ENCODE peak calls at places on chromosomes 12 and 14, in seven cellular contexts. D is K562, C is Panc1, O is HepG2, F is HCT116, Y is GM12878, N is SK-N-SH. U is an unnamed sample.

GRCh38 chr12:123573870-123574269 is 10.5 kb upstream of the TMED2 start:
- DNase-seq in D (no peak), C (no peak), O (no peak), F (no peak), Y (no peak), N (no peak), U (no peak)

GRCh38 chr14:90883782-90884181 is 67.6 kb upstream of the TTC7B start:
- DNase-seq in D (no peak), C (no peak), O (no peak), F (no peak), Y (no peak), N (no peak), U (no peak)

GRCh38 chr12:26798669-26799068 is 34.3 kb downstream of the ITPR2 start:
- DNase-seq in D (no peak), C (no peak), O (no peak), F (no peak), Y (no peak), N (no peak), U (no peak)

GRCh38 chr14:62736426-62737043 is 308.7 kb downstream of the KCNH5 start:
- DNase-seq in D (no peak), C (no peak), O (no peak), F (no peak), Y (no peak), N (no peak), U (no peak)

GRCh38 chr12:128820723-128821432 is 2.9 kb downstream of the SLC15A4 start:
- DNase-seq in D (no peak), C (no peak), O (no peak), F (no peak), Y (no peak), N (no peak), U (no peak)

GRCh38 chr12:90086281-90086680 is 377.6 kb upstream of the ATP2B1 start:
- DNase-seq in D (no peak), C (no peak), O (no peak), F (no peak), Y (no peak), N (no peak), U (no peak)

GRCh38 chr14:52883658-52884057 is 67.2 kb downstream of the FERMT2 start:
- DNase-seq in D (no peak), C (no peak), O (no peak), F (no peak), Y (no peak), N (no peak), U (no peak)

GRCh38 chr14:105060751-105061427 is 4.3 kb downstream of the GPR132 start:
- DNase-seq in D (no peak), C (no peak), O (no peak), F (no peak), Y (no peak), N (peak; percentile 67), U (no peak)

GRCh38 chr12:105467710-105468366 is 137.3 kb downstream of the C12orf75 start:
- DNase-seq in D (no peak), C (no peak), O (no peak), F (no peak), Y (no peak), N (peak; percentile 19), U (no peak)

GRCh38 chr12:70598467-70599194 is 38.6 kb downstream of the PTPRB start:
- DNase-seq in D (no peak), C (no peak), O (no peak), F (no peak), Y (no peak), N (peak; percentile 21), U (no peak)

GRCh38 chr14:55454264-55455151 is 14.1 kb upstream of the TBPL2 start:
- DNase-seq in D (peak; percentile 27), C (no peak), O (peak; percentile 16), F (peak; percentile 83), Y (no peak), N (peak; percentile 79), U (peak; percentile 42)
- TF ChIP-seq SIN3A in D (no peak), C (no peak), O (no peak), F (no peak), Y (no peak), N (peak; percentile 66), U (no peak)

GRCh38 chr12:66428261-66428660 is 126.0 kb downstream of the HELB start:
- DNase-seq in D (no peak), C (no peak), O (no peak), F (no peak), Y (no peak), N (no peak), U (no peak)
- TF ChIP-seq SIN3A in D (no peak), C (no peak), O (no peak), F (no peak), Y (no peak), N (no peak), U (no peak)

DNA sequence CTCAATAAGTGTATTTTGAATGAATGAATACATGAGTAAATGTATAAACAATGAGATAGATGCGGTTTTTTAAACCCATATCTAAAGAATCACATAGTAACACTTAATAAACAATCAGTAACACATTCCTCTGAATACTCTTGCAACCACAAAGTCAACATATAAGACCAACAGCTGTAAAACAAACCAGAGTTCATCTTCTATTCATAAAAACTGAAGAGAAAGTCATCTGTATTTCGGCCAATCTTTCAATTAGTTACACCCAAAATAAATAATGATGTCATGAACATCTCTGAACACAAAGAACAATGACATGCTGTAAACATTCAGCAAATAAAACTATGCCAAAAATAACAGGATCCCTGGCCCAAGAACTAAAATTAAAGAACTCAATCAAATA is 47.2 kb downstream of the ARMH4 start:
- DNase-seq in D (no peak), C (no peak), O (no peak), F (no peak), Y (no peak), N (no peak), U (no peak)
- TF ChIP-seq SIN3A in D (no peak), C (no peak), O (no peak), F (no peak), Y (no peak), N (no peak), U (no peak)

DNA sequence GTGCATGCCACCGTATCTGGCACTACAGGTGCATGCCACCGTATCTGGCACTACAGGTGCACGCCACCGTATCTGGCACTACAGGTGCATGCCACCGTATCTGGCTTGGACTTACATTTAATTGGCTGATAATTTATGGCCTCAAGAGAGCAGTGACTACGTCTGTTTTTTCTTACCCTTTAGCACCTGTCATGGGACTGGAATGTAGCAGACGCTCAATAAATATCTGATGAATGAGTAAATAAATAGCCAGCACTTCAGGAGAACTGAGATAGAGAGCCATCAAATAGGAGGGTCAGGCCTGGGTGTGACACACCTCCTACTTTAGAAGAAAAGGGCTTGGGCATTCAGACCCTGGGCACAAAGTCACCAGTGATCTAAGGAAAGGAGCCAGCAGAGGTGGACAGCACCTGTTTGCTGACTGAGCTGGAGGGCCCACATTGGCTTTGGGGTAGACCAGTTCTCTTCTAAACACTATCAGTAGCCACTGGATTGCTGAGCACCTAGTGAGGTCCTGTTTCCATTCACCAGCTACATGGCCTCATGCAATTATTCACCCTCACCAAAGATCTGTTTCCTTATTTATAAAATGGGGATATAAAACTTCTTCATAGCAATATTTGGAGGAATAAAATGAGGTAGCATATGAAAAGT is 50.1 kb downstream of the RFX4 start:
- DNase-seq in D (no peak), C (no peak), O (peak; percentile 9), F (peak; percentile 43), Y (no peak), N (no peak), U (no peak)
- TF ChIP-seq SIN3A in D (no peak), C (no peak), O (no peak), F (no peak), Y (no peak), N (no peak), U (no peak)

GRCh38 chr12:3832738-3833137 is 40.5 kb downstream of the PARP11 start:
- DNase-seq in D (no peak), C (no peak), O (peak; percentile 61), F (no peak), Y (no peak), N (no peak), U (no peak)
- TF ChIP-seq SIN3A in D (no peak), C (no peak), O (no peak), F (no peak), Y (no peak), N (no peak), U (no peak)

GRCh38 chr12:66296171-66296683 is 6.1 kb upstream of the HELB start:
- DNase-seq in D (no peak), C (no peak), O (no peak), F (no peak), Y (no peak), N (no peak), U (no peak)
- TF ChIP-seq SIN3A in D (no peak), C (no peak), O (no peak), F (no peak), Y (no peak), N (no peak), U (no peak)

DNA sequence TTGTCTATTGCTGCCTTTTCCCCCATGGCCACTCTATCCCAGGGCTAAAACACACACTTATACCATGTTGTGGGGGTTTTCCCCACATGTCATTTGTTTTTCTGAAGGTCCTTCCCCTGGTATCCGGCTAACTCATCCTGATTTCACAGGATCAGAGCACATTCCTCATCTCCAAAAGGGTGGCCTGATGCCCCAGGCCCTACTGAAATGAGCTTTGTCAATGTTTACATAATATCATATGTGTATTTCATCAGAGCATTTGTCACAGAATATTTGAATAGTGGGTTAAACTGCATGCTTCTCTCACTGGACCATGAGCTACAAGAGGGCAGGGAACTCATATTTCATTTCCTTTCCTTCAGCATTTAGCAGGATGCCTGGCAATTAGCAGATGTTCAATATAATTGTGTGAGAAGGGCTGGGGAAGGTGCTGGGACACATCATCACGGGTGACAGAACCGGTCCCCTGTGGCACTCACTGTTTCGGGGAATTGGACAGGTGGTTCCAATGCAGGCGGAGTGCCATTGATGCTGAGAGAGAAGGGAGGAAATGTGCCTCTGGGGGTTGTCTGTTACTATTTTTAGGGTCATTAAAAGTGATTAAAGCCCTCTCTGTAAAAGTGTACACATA is 26.8 kb downstream of the EMP1 start:
- DNase-seq in D (no peak), C (peak; percentile 27), O (peak; percentile 55), F (no peak), Y (no peak), N (no peak), U (no peak)
- TF ChIP-seq SIN3A in D (no peak), C (no peak), O (no peak), F (no peak), Y (no peak), N (no peak), U (no peak)

DNA sequence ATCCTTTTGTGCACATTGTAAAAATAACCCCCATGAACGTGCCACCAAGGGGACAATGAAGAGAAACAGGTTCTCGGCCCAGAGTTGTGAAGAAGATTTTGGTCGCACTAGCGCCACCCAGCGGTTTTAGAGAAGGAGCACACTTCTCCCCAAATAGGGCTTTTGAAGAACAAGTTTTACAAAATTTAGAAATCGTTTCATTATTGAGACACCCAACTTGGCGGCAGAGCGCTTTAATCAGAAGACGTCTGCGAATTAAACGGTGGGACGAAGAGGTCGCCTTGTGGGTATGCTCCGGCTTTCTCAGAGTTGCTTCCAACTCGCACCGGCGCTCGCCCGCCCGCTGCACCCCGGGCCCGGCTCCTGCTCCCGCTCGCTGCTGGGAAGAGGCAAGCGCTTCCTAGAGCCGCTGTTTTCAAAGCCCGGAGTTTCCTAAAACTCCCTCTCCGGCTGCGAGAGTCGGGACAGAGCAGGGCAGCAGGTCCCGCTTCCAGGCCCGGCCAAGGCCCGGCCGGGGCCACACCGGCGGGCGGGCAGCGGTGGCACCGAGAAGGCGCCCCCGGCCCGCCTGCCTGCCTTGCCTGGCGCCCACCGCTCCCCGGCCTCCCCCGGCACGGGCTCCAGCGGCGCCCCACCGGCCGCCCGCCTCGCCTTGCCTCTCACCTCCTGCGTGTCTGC is 672 bp downstream of the FOXA1 start:
- DNase-seq in D (peak; percentile 68), C (peak; percentile 32), O (peak; percentile 99), F (peak; percentile 76), Y (no peak), N (peak; percentile 53), U (peak; percentile 84)
- TF ChIP-seq SIN3A in D (no peak), C (no peak), O (peak; percentile 68), F (no peak), Y (no peak), N (no peak), U (no peak)

U was measured in H1.